ENCODE peak calls at places on chromosome 20, in four cellular contexts. S is prostate gland, U is tibial artery, W is cardiac muscle cell. J is an unnamed sample. For H3K4me1, the result is how much of the 10 kb centered on the place peaks cover.

GRCh38 chr20:23151885-23152284 is 65.8 kb upstream of the CD93 start:
- DNase-seq in S (no peak), U (no peak), W (no peak), J (no peak)

GRCh38 chr20:63212792-63213191 is 3.1 kb downstream of the YTHDF1 start:
- DNase-seq in S (no peak), U (no peak), W (no peak), J (no peak)

GRCh38 chr20:15799871-15800270 is 773.4 kb downstream of the KIF16B start:
- DNase-seq in S (no peak), U (no peak), W (no peak), J (no peak)

GRCh38 chr20:23606652-23607049 is 934 bp upstream of the CST9 start:
- DNase-seq in S (peak), U (peak), W (peak), J (peak)

GRCh38 chr20:37737806-37738442 is 44.1 kb downstream of the CTNNBL1 start:
- DNase-seq in S (no peak), U (no peak), W (no peak), J (no peak)

GRCh38 chr20:33091693-33092092 is 12.2 kb downstream of the BPIFB4 start:
- DNase-seq in S (no peak), U (no peak), W (no peak), J (no peak)

GRCh38 chr20:51315390-51315789 is 227.1 kb downstream of the NFATC2 start:
- DNase-seq in S (no peak), U (no peak), W (no peak), J (no peak)

GRCh38 chr20:47551240-47551639 is 49.6 kb downstream of the NCOA3 start:
- DNase-seq in S (no peak), U (no peak), W (no peak), J (no peak)

GRCh38 chr20:21509597-21510331 is 4.1 kb downstream of the NKX2-2 start:
- DNase-seq in S (no peak), U (no peak), W (no peak), J (no peak)

GRCh38 chr20:48282591-48283228 is 497.4 kb upstream of the SULF2 start:
- DNase-seq in S (no peak), U (no peak), W (no peak), J (no peak)

GRCh38 chr20:906703-907102 is 9.4 kb downstream of the ANGPT4 start:
- DNase-seq in S (no peak), U (peak), W (no peak), J (no peak)

DNA sequence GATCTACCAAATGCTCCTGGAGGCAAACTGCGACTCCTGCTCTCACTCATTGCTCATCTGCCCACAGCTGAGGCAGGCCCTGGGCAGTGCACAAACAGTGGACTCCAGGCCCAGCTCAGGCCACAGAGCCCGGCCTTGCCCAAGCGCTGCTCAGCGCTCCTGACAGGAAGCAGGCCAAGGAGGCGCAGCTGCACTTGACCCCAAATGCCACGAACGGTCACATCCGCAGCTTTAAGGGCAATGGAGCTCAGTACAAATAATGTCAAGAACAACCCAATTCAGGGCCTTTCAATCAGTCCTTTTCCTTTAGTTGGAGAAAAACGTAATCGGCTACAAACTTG is 33.8 kb downstream of the RRBP1 start:
- DNase-seq in S (no peak), U (no peak), W (peak), J (peak)
- H3K4me1 ChIP-seq in S (under half), U (under half), W (half or more), J (half or more)

GRCh38 chr20:52975024-52975732 is 3.0 kb downstream of the TSHZ2 start:
- DNase-seq in S (no peak), U (no peak), W (peak), J (no peak)

GRCh38 chr20:52972190-52972937 is at the start of gene TSHZ2:
- DNase-seq in S (peak), U (peak), W (peak), J (peak)

GRCh38 chr20:52974155-52974554 is 2.0 kb downstream of the TSHZ2 start:
- DNase-seq in S (no peak), U (no peak), W (no peak), J (no peak)

GRCh38 chr20:52971498-52972189 is 514 bp upstream of the TSHZ2 start:
- DNase-seq in S (no peak), U (no peak), W (no peak), J (no peak)

GRCh38 chr20:52972965-52973819 is 1.0 kb downstream of the TSHZ2 start:
- DNase-seq in S (peak), U (no peak), W (peak), J (peak)
- H3K4me3 ChIP-seq in S (peak), U (peak), W (peak), J (no peak)

DNA sequence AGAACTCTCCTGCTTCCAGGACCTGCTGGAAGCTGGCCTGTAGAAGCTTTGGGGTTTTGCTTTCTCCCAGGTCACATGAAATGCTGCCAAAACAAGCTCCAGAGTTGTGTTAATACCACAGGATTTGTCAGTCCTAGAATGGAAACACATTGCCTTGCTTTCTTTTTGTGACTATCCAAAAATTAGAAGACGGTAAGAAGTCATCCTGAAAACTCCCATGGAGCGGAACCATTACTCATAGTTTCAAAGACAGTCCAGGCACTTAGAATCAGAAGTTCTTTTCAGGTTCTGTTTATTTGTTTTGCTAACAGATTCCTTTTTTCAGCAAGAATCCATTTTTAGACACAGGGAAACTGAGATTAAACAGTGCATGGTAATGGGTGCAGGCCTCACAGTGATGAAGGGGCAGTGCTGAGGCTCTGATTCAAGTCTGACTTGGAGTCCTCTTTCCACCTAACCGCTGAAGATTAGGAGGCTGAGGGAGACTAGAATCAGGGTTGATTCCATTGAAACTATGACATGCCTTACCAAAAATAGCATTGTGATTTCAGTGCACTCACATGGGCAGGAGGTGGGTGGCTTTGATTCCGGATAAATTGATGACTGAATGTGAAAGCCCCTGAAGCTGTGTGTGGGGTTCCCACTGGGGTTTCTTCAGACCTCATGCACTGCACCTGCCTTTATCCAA is 72.2 kb upstream of the NAA20 start:
- DNase-seq in S (no peak), U (no peak), W (no peak), J (no peak)
- H3K4me1 ChIP-seq in S (under half), U (under half), W (under half), J (under half)

GRCh38 chr20:58842276-58842675 is 8.4 kb downstream of the GNAS-AS1 start:
- DNase-seq in S (no peak), U (no peak), W (no peak), J (no peak)

GRCh38 chr20:58843128-58843556 is 7.6 kb downstream of the GNAS-AS1 start:
- DNase-seq in S (no peak), U (no peak), W (no peak), J (no peak)

GRCh38 chr20:58847483-58847882 is 3.2 kb downstream of the GNAS-AS1 start:
- DNase-seq in S (no peak), U (no peak), W (no peak), J (no peak)

GRCh38 chr20:58841539-58842264 is 9.0 kb downstream of the GNAS-AS1 start:
- DNase-seq in S (no peak), U (no peak), W (no peak), J (no peak)

GRCh38 chr20:58845706-58846105 is 5.0 kb downstream of the GNAS-AS1 start:
- DNase-seq in S (no peak), U (no peak), W (no peak), J (no peak)
- H3K4me3 ChIP-seq in S (no peak), U (no peak), W (no peak), J (no peak)

GRCh38 chr20:39451386-39451785 is 489.2 kb downstream of the DHX35 start:
- DNase-seq in S (no peak), U (no peak), W (no peak), J (no peak)
- H3K4me1 ChIP-seq in S (under half), U (under half), W (under half), J (under half)

GRCh38 chr20:10668677-10669368 is 5.0 kb downstream of the JAG1 start:
- DNase-seq in S (no peak), U (no peak), W (no peak), J (no peak)

GRCh38 chr20:10670521-10671220 is 3.1 kb downstream of the JAG1 start:
- DNase-seq in S (no peak), U (no peak), W (peak), J (no peak)

GRCh38 chr20:10671850-10672578 is 1.8 kb downstream of the JAG1 start:
- DNase-seq in S (peak), U (peak), W (peak), J (peak)

GRCh38 chr20:10671221-10671849 is 2.5 kb downstream of the JAG1 start:
- DNase-seq in S (peak), U (peak), W (peak), J (peak)

DNA sequence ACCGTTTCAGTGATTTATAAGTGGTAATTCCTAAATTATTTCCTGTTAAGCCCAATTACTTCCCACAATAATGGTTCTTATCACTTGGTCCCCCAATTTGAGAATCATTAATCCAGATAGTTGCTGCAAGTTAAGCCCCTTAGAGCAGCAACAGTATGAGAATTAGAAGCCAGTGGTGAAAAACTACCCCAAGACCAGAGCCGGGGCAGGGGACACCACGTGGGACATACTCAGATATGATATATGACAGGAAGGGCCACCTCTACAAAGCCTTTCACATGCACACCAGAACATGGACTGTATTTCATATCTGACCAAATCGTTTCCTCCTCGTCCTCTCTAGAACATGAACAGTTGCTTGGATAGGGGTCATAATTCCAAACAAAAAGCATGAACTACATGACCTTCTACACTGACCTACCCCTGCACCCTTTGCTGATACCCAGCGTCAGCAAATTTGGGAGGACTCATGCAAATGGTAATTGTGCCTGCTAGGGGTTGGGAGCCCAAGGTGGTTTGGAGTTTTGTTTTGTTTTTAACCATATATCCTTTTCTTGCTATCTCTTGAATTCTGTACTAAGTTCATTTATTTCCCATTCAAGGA is 3.9 kb downstream of the JAG1 start:
- DNase-seq in S (no peak), U (no peak), W (no peak), J (no peak)
- H3K4me3 ChIP-seq in S (peak), U (peak), W (peak), J (no peak)

GRCh38 chr20:3794701-3795420 is 1.2 kb upstream of the CDC25B start:
- DNase-seq in S (no peak), U (no peak), W (no peak), J (no peak)

GRCh38 chr20:3797592-3798404 is 1.7 kb downstream of the CDC25B start:
- DNase-seq in S (no peak), U (no peak), W (no peak), J (peak)

GRCh38 chr20:3796477-3797225 is 541 bp downstream of the CDC25B start:
- DNase-seq in S (no peak), U (no peak), W (no peak), J (peak)

GRCh38 chr20:3797226-3797545 is 1.1 kb downstream of the CDC25B start:
- DNase-seq in S (no peak), U (no peak), W (no peak), J (peak)

DNA sequence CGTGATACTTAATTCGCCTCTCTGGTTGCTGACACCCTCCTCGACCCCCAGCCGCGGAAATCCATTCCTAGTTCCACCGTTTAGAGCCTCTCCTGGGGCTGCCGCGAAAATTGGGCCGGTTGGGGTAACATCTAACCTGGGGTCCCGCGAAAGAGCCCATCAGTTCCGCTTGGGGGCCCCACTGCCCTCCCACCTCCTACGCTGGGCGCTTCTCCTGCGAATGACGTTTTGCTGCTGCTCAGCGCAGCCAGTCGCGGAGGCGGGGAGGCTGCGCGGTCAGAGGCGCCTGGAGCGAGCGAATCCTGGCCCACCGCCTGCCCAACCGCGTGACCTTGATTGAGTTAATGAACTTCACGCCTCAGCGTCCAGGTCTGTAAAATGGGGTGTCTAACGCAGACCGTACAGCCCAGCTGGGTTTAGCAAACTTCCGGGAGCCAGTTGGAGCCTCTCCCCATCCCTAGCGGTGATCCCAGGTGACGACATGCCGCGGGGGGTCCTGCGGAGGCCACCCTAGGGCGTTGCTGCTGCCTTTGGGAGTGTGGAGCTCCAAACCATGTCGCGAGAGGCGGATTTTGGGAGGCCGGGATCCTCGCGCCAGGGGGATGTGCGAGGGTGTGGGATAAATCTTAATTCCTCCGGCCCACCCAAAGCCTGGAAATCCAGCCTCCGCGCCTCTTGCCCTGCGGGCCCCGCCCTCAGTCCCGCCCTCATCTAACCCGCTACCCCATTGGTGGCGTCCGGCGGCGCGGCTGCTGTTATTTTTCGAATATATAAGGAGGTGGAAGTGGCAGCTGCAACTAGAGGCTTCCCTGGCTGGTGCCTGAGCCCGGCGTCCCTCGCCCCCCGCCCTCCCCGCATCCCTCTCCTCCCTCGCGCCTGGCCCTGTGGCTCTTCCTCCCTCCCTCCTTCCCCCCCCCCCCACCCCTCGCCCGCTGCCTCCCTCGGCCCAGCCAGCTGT is at the start of gene CDC25B:
- DNase-seq in S (peak), U (peak), W (peak), J (peak)
- H3K4me1 ChIP-seq in S (under half), U (under half), W (under half), J (under half)

J was measured in mucosa of descending colon.